ENCODE peak calls at places on chromosomes 2 and 18, in nine cellular contexts. One of them, this sample, is unnamed.

GRCh38 chr2:43542285-43542933 is 53.4 kb downstream of the THADA start:
- DNase-seq in psoas muscle: no peak
- DNase-seq in tibial artery: no peak
- DNase-seq in OCI-LY7: peak; percentile 62
- DNase-seq in DND-41: no peak
- DNase-seq in SJSA1: peak; percentile 47
- DNase-seq in cardiac muscle cell: peak; percentile 71
- DNase-seq in body of pancreas: no peak
- DNase-seq in prostate gland: no peak
- DNase-seq in this sample: no peak

GRCh38 chr2:70759446-70759845 is 8.6 kb downstream of the ADD2 start:
- DNase-seq in psoas muscle: no peak
- DNase-seq in tibial artery: no peak
- DNase-seq in OCI-LY7: no peak
- DNase-seq in DND-41: no peak
- DNase-seq in SJSA1: no peak
- DNase-seq in cardiac muscle cell: no peak
- DNase-seq in body of pancreas: no peak
- DNase-seq in prostate gland: no peak
- DNase-seq in this sample: no peak

GRCh38 chr2:238741277-238741676 is 106.6 kb upstream of the TWIST2 start:
- DNase-seq in psoas muscle: no peak
- DNase-seq in tibial artery: no peak
- DNase-seq in OCI-LY7: no peak
- DNase-seq in DND-41: no peak
- DNase-seq in SJSA1: no peak
- DNase-seq in cardiac muscle cell: no peak
- DNase-seq in body of pancreas: no peak
- DNase-seq in prostate gland: no peak
- DNase-seq in this sample: no peak

GRCh38 chr2:205650450-205650849 is 31.9 kb upstream of the NRP2 start:
- DNase-seq in psoas muscle: no peak
- DNase-seq in tibial artery: no peak
- DNase-seq in OCI-LY7: no peak
- DNase-seq in DND-41: no peak
- DNase-seq in SJSA1: peak; percentile 88
- DNase-seq in cardiac muscle cell: peak; percentile 71
- DNase-seq in body of pancreas: no peak
- DNase-seq in prostate gland: no peak
- DNase-seq in this sample: no peak

GRCh38 chr2:88606371-88607030 is 20.8 kb downstream of the EIF2AK3 start:
- DNase-seq in psoas muscle: no peak
- DNase-seq in tibial artery: no peak
- DNase-seq in OCI-LY7: peak; percentile 92
- DNase-seq in DND-41: no peak
- DNase-seq in SJSA1: no peak
- DNase-seq in cardiac muscle cell: no peak
- DNase-seq in body of pancreas: no peak
- DNase-seq in prostate gland: no peak
- DNase-seq in this sample: no peak

GRCh38 chr2:55862673-55863390 is 60.8 kb downstream of the EFEMP1 start:
- DNase-seq in psoas muscle: no peak
- DNase-seq in tibial artery: peak; percentile 79
- DNase-seq in OCI-LY7: no peak
- DNase-seq in DND-41: no peak
- DNase-seq in SJSA1: peak; percentile 95
- DNase-seq in cardiac muscle cell: peak; percentile 99
- DNase-seq in body of pancreas: no peak
- DNase-seq in prostate gland: no peak
- DNase-seq in this sample: peak; percentile 67

GRCh38 chr2:239337877-239338484 is 62.8 kb downstream of the HDAC4 start:
- DNase-seq in psoas muscle: no peak
- DNase-seq in tibial artery: no peak
- DNase-seq in OCI-LY7: no peak
- DNase-seq in DND-41: peak; percentile 28
- DNase-seq in SJSA1: no peak
- DNase-seq in cardiac muscle cell: no peak
- DNase-seq in body of pancreas: peak; percentile 71
- DNase-seq in prostate gland: no peak
- DNase-seq in this sample: no peak

GRCh38 chr2:38626326-38627031 is 23.8 kb upstream of the HNRNPLL start:
- DNase-seq in psoas muscle: no peak
- DNase-seq in tibial artery: no peak
- DNase-seq in OCI-LY7: peak; percentile 48
- DNase-seq in DND-41: peak; percentile 89
- DNase-seq in SJSA1: no peak
- DNase-seq in cardiac muscle cell: no peak
- DNase-seq in body of pancreas: no peak
- DNase-seq in prostate gland: no peak
- DNase-seq in this sample: no peak

GRCh38 chr2:133657591-133657990 is 89.3 kb upstream of the NCKAP5 start:
- DNase-seq in psoas muscle: no peak
- DNase-seq in tibial artery: no peak
- DNase-seq in OCI-LY7: no peak
- DNase-seq in DND-41: no peak
- DNase-seq in SJSA1: peak; percentile 91
- DNase-seq in cardiac muscle cell: no peak
- DNase-seq in body of pancreas: no peak
- DNase-seq in prostate gland: no peak
- DNase-seq in this sample: no peak

GRCh38 chr2:65228249-65228750 is 669 bp downstream of the ACTR2 start:
- DNase-seq in psoas muscle: no peak
- DNase-seq in tibial artery: no peak
- DNase-seq in OCI-LY7: peak; percentile 89
- DNase-seq in DND-41: peak; percentile 54
- DNase-seq in SJSA1: peak; percentile 81
- DNase-seq in cardiac muscle cell: peak; percentile 49
- DNase-seq in body of pancreas: no peak
- DNase-seq in prostate gland: no peak
- DNase-seq in this sample: peak; percentile 25

GRCh38 chr18:58670561-58671121 is 624 bp upstream of the MALT1 start:
- DNase-seq in psoas muscle: no peak
- DNase-seq in tibial artery: no peak
- DNase-seq in OCI-LY7: no peak
- DNase-seq in DND-41: no peak
- DNase-seq in SJSA1: no peak
- DNase-seq in cardiac muscle cell: no peak
- DNase-seq in body of pancreas: no peak
- DNase-seq in prostate gland: no peak
- DNase-seq in this sample: no peak

GRCh38 chr18:61589724-61590065 is 256.5 kb downstream of the CDH20 start:
- DNase-seq in psoas muscle: no peak
- DNase-seq in tibial artery: no peak
- DNase-seq in OCI-LY7: no peak
- DNase-seq in DND-41: no peak
- DNase-seq in SJSA1: no peak
- DNase-seq in cardiac muscle cell: peak; percentile 90
- DNase-seq in body of pancreas: no peak
- DNase-seq in prostate gland: no peak
- DNase-seq in this sample: no peak

GRCh38 chr18:61587865-61588264 is 254.6 kb downstream of the CDH20 start:
- DNase-seq in psoas muscle: no peak
- DNase-seq in tibial artery: no peak
- DNase-seq in OCI-LY7: no peak
- DNase-seq in DND-41: no peak
- DNase-seq in SJSA1: no peak
- DNase-seq in cardiac muscle cell: no peak
- DNase-seq in body of pancreas: no peak
- DNase-seq in prostate gland: no peak
- DNase-seq in this sample: no peak

GRCh38 chr18:61583548-61583947 is 250.3 kb downstream of the CDH20 start:
- DNase-seq in psoas muscle: no peak
- DNase-seq in tibial artery: no peak
- DNase-seq in OCI-LY7: no peak
- DNase-seq in DND-41: no peak
- DNase-seq in SJSA1: no peak
- DNase-seq in cardiac muscle cell: no peak
- DNase-seq in body of pancreas: no peak
- DNase-seq in prostate gland: no peak
- DNase-seq in this sample: no peak

GRCh38 chr18:61591200-61591719 is 258.0 kb downstream of the CDH20 start:
- DNase-seq in psoas muscle: no peak
- DNase-seq in tibial artery: no peak
- DNase-seq in OCI-LY7: no peak
- DNase-seq in DND-41: no peak
- DNase-seq in SJSA1: no peak
- DNase-seq in cardiac muscle cell: no peak
- DNase-seq in body of pancreas: no peak
- DNase-seq in prostate gland: no peak
- DNase-seq in this sample: no peak

DNA sequence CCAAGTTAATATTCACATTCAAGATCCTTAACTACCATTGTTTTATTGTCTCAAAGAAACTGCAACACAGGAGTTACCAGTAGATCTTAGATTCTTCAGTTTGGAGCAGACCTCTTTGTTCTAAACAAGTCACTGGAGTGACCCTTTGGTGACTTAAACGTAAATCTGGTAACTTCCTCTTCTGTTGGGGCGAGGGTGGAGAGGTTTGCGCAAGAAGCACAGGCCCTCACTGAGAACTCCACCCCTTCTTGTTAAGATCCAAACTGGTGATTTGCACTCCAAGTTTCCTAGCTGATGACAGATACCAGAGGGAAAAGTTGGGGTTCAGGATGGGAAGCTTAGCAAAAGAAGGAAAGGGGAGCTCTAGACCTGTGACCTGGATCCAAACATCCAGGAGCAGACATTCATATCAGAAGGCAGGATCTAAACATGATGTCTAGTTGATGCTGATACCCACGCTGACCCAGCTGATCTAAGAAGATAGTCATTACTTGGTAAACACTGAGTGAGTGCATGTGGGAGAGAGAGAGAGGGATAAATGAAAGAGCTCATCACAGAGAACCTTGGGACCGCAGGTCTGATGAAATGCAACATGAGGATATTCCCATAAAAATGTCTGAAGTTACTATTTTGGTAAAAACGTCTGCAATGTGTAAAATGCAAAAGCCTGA is 256.0 kb downstream of the CDH20 start:
- DNase-seq in psoas muscle: no peak
- DNase-seq in tibial artery: peak; percentile 33
- DNase-seq in OCI-LY7: no peak
- DNase-seq in DND-41: no peak
- DNase-seq in SJSA1: no peak
- DNase-seq in cardiac muscle cell: no peak
- DNase-seq in body of pancreas: no peak
- DNase-seq in prostate gland: no peak
- DNase-seq in this sample: no peak
- H3K9me3 ChIP-seq in psoas muscle: no peaks in the 10 kb centered on the region
- H3K9me3 ChIP-seq in tibial artery: no peaks in the 10 kb centered on the region
- H3K9me3 ChIP-seq in OCI-LY7: no peaks in the 10 kb centered on the region
- H3K9me3 ChIP-seq in DND-41: no peaks in the 10 kb centered on the region
- H3K9me3 ChIP-seq in SJSA1: no peaks in the 10 kb centered on the region
- H3K9me3 ChIP-seq in cardiac muscle cell: no peaks in the 10 kb centered on the region
- H3K9me3 ChIP-seq in body of pancreas: no peaks in the 10 kb centered on the region
- H3K9me3 ChIP-seq in prostate gland: no peaks in the 10 kb centered on the region
- H3K9me3 ChIP-seq in this sample: no peaks in the 10 kb centered on the region

GRCh38 chr18:2952605-2953004 is 60.3 kb downstream of the LPIN2 start:
- DNase-seq in psoas muscle: no peak
- DNase-seq in tibial artery: no peak
- DNase-seq in OCI-LY7: no peak
- DNase-seq in DND-41: no peak
- DNase-seq in SJSA1: no peak
- DNase-seq in cardiac muscle cell: no peak
- DNase-seq in body of pancreas: no peak
- DNase-seq in prostate gland: no peak
- DNase-seq in this sample: no peak
- H3K36me3 ChIP-seq in psoas muscle: no peaks in the 10 kb centered on the region
- H3K36me3 ChIP-seq in tibial artery: peaks cover 42% of the 10 kb centered on the region
- H3K36me3 ChIP-seq in OCI-LY7: peaks cover 74% of the 10 kb centered on the region
- H3K36me3 ChIP-seq in DND-41: peaks cover 56% of the 10 kb centered on the region
- H3K36me3 ChIP-seq in SJSA1: peaks cover 62% of the 10 kb centered on the region
- H3K36me3 ChIP-seq in cardiac muscle cell: peaks cover 36% of the 10 kb centered on the region
- H3K36me3 ChIP-seq in body of pancreas: peaks cover 15% of the 10 kb centered on the region
- H3K36me3 ChIP-seq in prostate gland: no peaks in the 10 kb centered on the region
- H3K36me3 ChIP-seq in this sample: peaks cover 55% of the 10 kb centered on the region

GRCh38 chr2:113892004-113892740 is 2.3 kb downstream of the ACTR3 start:
- DNase-seq in psoas muscle: no peak
- DNase-seq in tibial artery: no peak
- DNase-seq in OCI-LY7: no peak
- DNase-seq in DND-41: no peak
- DNase-seq in SJSA1: no peak
- DNase-seq in cardiac muscle cell: no peak
- DNase-seq in body of pancreas: no peak
- DNase-seq in prostate gland: no peak
- DNase-seq in this sample: no peak
- H3K27ac ChIP-seq in psoas muscle: peak overlapping the region; percentile 98
- H3K27ac ChIP-seq in tibial artery: peak overlapping the region; percentile 99
- H3K27ac ChIP-seq in OCI-LY7: peak overlapping the region; percentile 43
- H3K27ac ChIP-seq in DND-41: peak overlapping the region; percentile 1
- H3K27ac ChIP-seq in SJSA1: peak overlapping the region; percentile 81
- H3K27ac ChIP-seq in cardiac muscle cell: peak overlapping the region; percentile 99
- H3K27ac ChIP-seq in body of pancreas: no peak overlapping the region
- H3K27ac ChIP-seq in prostate gland: no peak overlapping the region
- H3K27ac ChIP-seq in this sample: peak overlapping the region; percentile 99

GRCh38 chr2:236265675-236266074 is 1.5 kb upstream of the ASB18 start:
- DNase-seq in psoas muscle: peak; percentile 48
- DNase-seq in tibial artery: no peak
- DNase-seq in OCI-LY7: no peak
- DNase-seq in DND-41: no peak
- DNase-seq in SJSA1: no peak
- DNase-seq in cardiac muscle cell: no peak
- DNase-seq in body of pancreas: no peak
- DNase-seq in prostate gland: no peak
- DNase-seq in this sample: no peak

GRCh38 chr2:236261452-236261851 is 2.8 kb downstream of the ASB18 start:
- DNase-seq in psoas muscle: no peak
- DNase-seq in tibial artery: no peak
- DNase-seq in OCI-LY7: no peak
- DNase-seq in DND-41: no peak
- DNase-seq in SJSA1: no peak
- DNase-seq in cardiac muscle cell: no peak
- DNase-seq in body of pancreas: no peak
- DNase-seq in prostate gland: no peak
- DNase-seq in this sample: no peak

GRCh38 chr2:236259371-236259770 is 4.8 kb downstream of the ASB18 start:
- DNase-seq in psoas muscle: no peak
- DNase-seq in tibial artery: no peak
- DNase-seq in OCI-LY7: no peak
- DNase-seq in DND-41: no peak
- DNase-seq in SJSA1: no peak
- DNase-seq in cardiac muscle cell: no peak
- DNase-seq in body of pancreas: no peak
- DNase-seq in prostate gland: no peak
- DNase-seq in this sample: no peak

GRCh38 chr2:236262238-236262637 is 2.0 kb downstream of the ASB18 start:
- DNase-seq in psoas muscle: no peak
- DNase-seq in tibial artery: no peak
- DNase-seq in OCI-LY7: no peak
- DNase-seq in DND-41: no peak
- DNase-seq in SJSA1: no peak
- DNase-seq in cardiac muscle cell: no peak
- DNase-seq in body of pancreas: no peak
- DNase-seq in prostate gland: no peak
- DNase-seq in this sample: no peak

DNA sequence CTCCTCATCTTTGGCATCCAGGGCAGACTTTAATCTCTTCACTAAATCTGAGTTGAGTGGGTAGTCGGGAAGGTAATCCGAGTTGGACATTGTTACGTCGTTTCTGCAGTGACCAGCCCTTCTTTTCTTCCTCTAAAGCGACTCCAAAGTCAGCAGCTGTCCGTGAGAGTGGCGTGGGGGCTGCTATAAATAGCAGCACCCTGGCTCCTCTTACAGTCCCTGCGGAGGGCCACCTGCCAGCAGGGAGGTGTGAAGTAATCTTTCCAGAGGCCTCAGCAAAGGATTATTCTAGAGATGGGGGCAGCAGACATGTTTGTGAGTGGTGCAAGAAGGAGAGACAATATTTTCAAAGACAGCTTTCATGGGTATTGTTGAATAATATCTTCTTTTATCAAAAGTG is at the start of gene ASB18:
- DNase-seq in psoas muscle: peak; percentile 74
- DNase-seq in tibial artery: no peak
- DNase-seq in OCI-LY7: no peak
- DNase-seq in DND-41: no peak
- DNase-seq in SJSA1: no peak
- DNase-seq in cardiac muscle cell: no peak
- DNase-seq in body of pancreas: no peak
- DNase-seq in prostate gland: no peak
- DNase-seq in this sample: no peak
- H3K9me3 ChIP-seq in psoas muscle: no peaks in the 10 kb centered on the region
- H3K9me3 ChIP-seq in tibial artery: no peaks in the 10 kb centered on the region
- H3K9me3 ChIP-seq in OCI-LY7: no peaks in the 10 kb centered on the region
- H3K9me3 ChIP-seq in DND-41: peaks cover 3% of the 10 kb centered on the region
- H3K9me3 ChIP-seq in SJSA1: peaks cover 14% of the 10 kb centered on the region
- H3K9me3 ChIP-seq in cardiac muscle cell: no peaks in the 10 kb centered on the region
- H3K9me3 ChIP-seq in body of pancreas: no peaks in the 10 kb centered on the region
- H3K9me3 ChIP-seq in prostate gland: no peaks in the 10 kb centered on the region
- H3K9me3 ChIP-seq in this sample: no peaks in the 10 kb centered on the region